ENCODE peak calls at places on chromosomes 12 and 14, in six cellular contexts. X, A, I, E, G and F are unnamed samples.
A peak's percentile ranks its signal among the peaks of the same experiment; 100 is the strongest.

GRCh38 chr14:94484476-94484875 is 8.5 kb upstream of the SERPINA9 start:
- DNase-seq in E (no peak), X (no peak), G (no peak), A (no peak), I (no peak), F (no peak)

GRCh38 chr12:127294651-127295205 is 972.2 kb upstream of the TMEM132C start:
- DNase-seq in E (no peak), X (no peak), G (no peak), I (no peak), A (no peak), F (no peak)

GRCh38 chr14:103288076-103288766 is 45.8 kb upstream of the EIF5 start:
- DNase-seq in X (no peak), I (no peak), A (no peak), G (no peak), E (no peak), F (no peak)

GRCh38 chr14:90452366-90452765 is 55.5 kb downstream of the CALM1 start:
- DNase-seq in G (no peak), A (no peak), I (no peak), E (no peak), X (no peak), F (no peak)

GRCh38 chr12:3164454-3165310 is 87.5 kb downstream of the TSPAN9 start:
- DNase-seq in I (no peak), G (no peak), X (peak; percentile 50), E (peak; percentile 43), A (no peak), F (no peak)

GRCh38 chr14:91413547-91414474 is 3.8 kb downstream of the CCDC88C start:
- DNase-seq in I (no peak), A (peak; percentile 98), X (no peak), E (no peak), G (peak; percentile 78), F (peak; percentile 95)

GRCh38 chr12:127909031-127909430 is 357.9 kb upstream of the TMEM132C start:
- DNase-seq in I (no peak), X (no peak), G (no peak), A (no peak), E (no peak), F (no peak)

GRCh38 chr12:26402648-26403047 is 207.3 kb downstream of the SSPN start:
- DNase-seq in A (peak; percentile 55), I (no peak), X (peak; percentile 2), E (no peak), G (peak; percentile 13), F (peak; percentile 56)

GRCh38 chr12:71007025-71007424 is 86.5 kb upstream of the PTPRR start:
- DNase-seq in I (no peak), E (no peak), X (no peak), A (no peak), G (no peak), F (peak; percentile 75)

GRCh38 chr12:91811481-91812287 is 334.0 kb downstream of the BTG1 start:
- DNase-seq in A (peak; percentile 66), X (peak; percentile 70), E (peak; percentile 72), I (peak; percentile 48), G (no peak), F (peak; percentile 63)

GRCh38 chr12:117155278-117156060 is 34.8 kb downstream of the FBXO21 start:
- DNase-seq in I (peak; percentile 43), A (peak; percentile 100), G (peak; percentile 99), X (peak; percentile 28), E (peak; percentile 11), F (peak; percentile 99)

GRCh38 chr14:104431351-104431928 is 148.1 kb upstream of the C14orf180 start:
- DNase-seq in A (no peak), I (no peak), E (no peak), G (no peak), X (no peak), F (no peak)

GRCh38 chr12:20547788-20548575 is 147.2 kb upstream of the SLCO1C1 start:
- DNase-seq in A (no peak), X (no peak), I (no peak), E (peak; percentile 45), G (no peak), F (no peak)

GRCh38 chr12:79402626-79403025 is 288.1 kb downstream of the PAWR start:
- DNase-seq in G (no peak), I (no peak), E (peak; percentile 72), A (no peak), X (peak; percentile 29), F (no peak)

GRCh38 chr14:99699071-99699760 is 15.1 kb downstream of the CYP46A1 start:
- DNase-seq in X (no peak), E (no peak), G (no peak), A (no peak), I (no peak), F (no peak)

GRCh38 chr12:2288471-2288870 is 235.7 kb downstream of the CACNA1C start:
- DNase-seq in G (no peak), E (no peak), X (no peak), A (no peak), I (no peak), F (no peak)

GRCh38 chr12:112198120-112198733 is 72.9 kb downstream of the TRAFD1 start:
- DNase-seq in X (peak; percentile 68), G (peak; percentile 53), E (peak; percentile 51), A (peak; percentile 90), I (peak; percentile 61), F (peak; percentile 89)

GRCh38 chr12:5197127-5197526 is 153.4 kb downstream of the KCNA5 start:
- DNase-seq in E (peak; percentile 53), X (no peak), I (no peak), G (no peak), A (no peak), F (no peak)

GRCh38 chr14:73850940-73851339 is 691 bp upstream of the PTGR2 start:
- DNase-seq in I (no peak), E (no peak), X (peak; percentile 19), G (no peak), A (no peak), F (peak; percentile 27)

GRCh38 chr12:112837629-112838191 is 46.2 kb downstream of the RPH3A start:
- DNase-seq in G (no peak), A (no peak), E (peak; percentile 29), I (no peak), X (peak; percentile 15), F (no peak)

GRCh38 chr14:56199095-56199975 is 81.1 kb downstream of the PELI2 start:
- DNase-seq in X (peak; percentile 100), A (no peak), E (peak; percentile 99), I (no peak), G (no peak), F (peak; percentile 55)

GRCh38 chr14:62604524-62604923 is 440.7 kb downstream of the KCNH5 start:
- DNase-seq in A (no peak), I (no peak), G (no peak), E (peak; percentile 45), X (no peak), F (no peak)

GRCh38 chr14:24997335-24997734 is 52.6 kb downstream of the STXBP6 start:
- DNase-seq in X (no peak), A (no peak), E (no peak), I (no peak), G (no peak), F (no peak)
- H2BK15ac ChIP-seq in X (no peak overlapping the region), A (no peak overlapping the region), E (no peak overlapping the region), I (no peak overlapping the region), G (no peak overlapping the region), F (no peak overlapping the region)

GRCh38 chr12:21659383-21659782 is 1.7 kb upstream of the LDHB start:
- DNase-seq in G (no peak), I (no peak), X (no peak), E (no peak), A (no peak), F (peak; percentile 22)

GRCh38 chr12:21657336-21658077 is at the start of gene LDHB:
- DNase-seq in A (peak; percentile 99), G (peak; percentile 94), I (peak; percentile 89), X (peak; percentile 98), E (peak; percentile 96), F (peak; percentile 99)

GRCh38 chr12:21655594-21655993 is 2.0 kb downstream of the LDHB start:
- DNase-seq in E (no peak), A (no peak), X (no peak), I (no peak), G (no peak), F (no peak)

GRCh38 chr12:21651821-21652220 is 5.8 kb downstream of the LDHB start:
- DNase-seq in E (no peak), A (no peak), I (no peak), X (no peak), G (no peak), F (no peak)

GRCh38 chr12:21656931-21657335 is 709 bp downstream of the LDHB start:
- DNase-seq in X (peak; percentile 69), I (peak; percentile 5), G (no peak), E (peak; percentile 50), A (peak; percentile 47), F (peak; percentile 68)
- H2BK5ac ChIP-seq in X (peak overlapping the region; percentile 88), I (peak overlapping the region; percentile 79), G (peak overlapping the region; percentile 97), E (peak overlapping the region; percentile 79), A (peak overlapping the region; percentile 83), F (peak overlapping the region; percentile 66)

DNA sequence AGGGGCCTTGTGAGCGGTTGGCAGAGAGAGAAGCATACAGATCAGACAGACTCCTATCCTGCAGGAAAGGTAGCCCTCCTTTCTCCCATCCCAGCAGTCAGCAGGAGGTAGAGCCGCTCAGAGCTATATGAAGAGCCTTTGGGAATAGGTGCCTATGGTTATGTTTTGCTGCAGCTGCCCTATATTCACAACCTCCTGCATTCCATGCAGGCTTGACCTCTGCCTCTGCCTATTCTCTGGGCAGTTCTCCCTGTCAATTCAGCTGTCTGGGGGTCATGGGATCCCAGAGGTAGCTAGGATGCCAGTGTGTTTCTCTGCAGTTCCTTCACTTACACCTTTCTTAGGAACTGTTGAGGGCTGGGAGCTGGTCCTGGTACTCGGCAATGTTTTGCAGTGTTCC is 144.8 kb downstream of the GPHN start:
- DNase-seq in A (no peak), G (no peak), I (peak; percentile 54), X (no peak), E (no peak), F (peak; percentile 29)
- H3K23ac ChIP-seq in A (no peak overlapping the region), G (no peak overlapping the region), I (no peak overlapping the region), X (no peak overlapping the region), E (no peak overlapping the region), F (no peak overlapping the region)

DNA sequence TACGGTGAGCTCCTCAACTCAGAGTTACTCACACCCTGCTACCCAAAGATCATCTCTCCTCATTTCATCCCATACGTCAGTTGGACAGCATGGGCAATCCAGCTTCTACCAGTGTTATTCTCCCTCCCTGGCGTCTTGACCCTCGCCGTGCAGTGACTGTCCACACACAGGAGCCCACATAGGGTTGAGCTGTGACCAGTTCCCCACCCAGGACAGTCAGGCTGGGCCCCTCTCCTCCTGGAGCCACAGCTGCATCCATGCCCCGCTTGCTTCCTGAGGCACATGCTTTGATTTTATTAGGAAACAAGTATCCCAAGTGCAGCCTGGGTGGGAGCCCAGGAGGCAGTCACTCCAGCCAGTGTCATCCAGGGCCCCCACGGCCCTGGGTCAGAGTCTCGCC is 140.3 kb upstream of the SFSWAP start:
- DNase-seq in A (no peak), E (no peak), G (no peak), I (no peak), X (no peak), F (no peak)
- H2BK15ac ChIP-seq in A (no peak overlapping the region), E (no peak overlapping the region), G (no peak overlapping the region), I (no peak overlapping the region), X (no peak overlapping the region), F (no peak overlapping the region)